ENCODE peak calls at places on chromosome 4, in six cellular contexts. O is A549; A is heart left ventricle; W is esophagus squamous epithelium; D is CD8-positive, alpha-beta T cell; Q is lower lobe of right lung. Z is an unnamed sample. For H3K9me3, the result is how much of the 10 kb centered on the place peaks cover.

GRCh38 chr4:150012851-150013360 is 65.3 kb upstream of the DCLK2 start:
- DNase-seq in W (no peak), A (no peak), D (no peak), O (no peak), Q (no peak), Z (no peak)

GRCh38 chr4:140056015-140056414 is 98.0 kb downstream of the MAML3 start:
- DNase-seq in D (no peak), Q (no peak), W (no peak), O (no peak), A (no peak), Z (no peak)

GRCh38 chr4:174283507-174284180 is at the start of the genes CEP44 and FBXO8:
- DNase-seq in Q (peak), O (peak), D (peak), W (peak), A (peak), Z (peak)

GRCh38 chr4:26510334-26510705 is 20.0 kb upstream of the CCKAR start:
- DNase-seq in O (no peak), D (no peak), Q (no peak), A (no peak), W (no peak), Z (no peak)

GRCh38 chr4:3374667-3375066 is 67.1 kb upstream of the HGFAC start:
- DNase-seq in W (no peak), D (no peak), O (no peak), A (no peak), Q (peak), Z (no peak)

GRCh38 chr4:107737470-107737869 is 17.4 kb upstream of the PAPSS1 start:
- DNase-seq in O (no peak), D (no peak), A (no peak), W (no peak), Q (no peak), Z (no peak)

GRCh38 chr4:90816754-90817153 is 689.6 kb downstream of the CCSER1 start:
- DNase-seq in W (no peak), Q (no peak), D (no peak), A (no peak), O (no peak), Z (no peak)

GRCh38 chr4:151540728-151541437 is 131.9 kb downstream of the FHIP1A start:
- DNase-seq in D (no peak), A (no peak), Q (no peak), W (no peak), O (peak), Z (no peak)

GRCh38 chr4:24428850-24429249 is 155.5 kb downstream of the DHX15 start:
- DNase-seq in D (no peak), W (no peak), Q (no peak), O (no peak), A (no peak), Z (no peak)

GRCh38 chr4:6180841-6181631 is 19.3 kb downstream of the JAKMIP1 start:
- DNase-seq in O (no peak), W (no peak), Q (no peak), A (no peak), D (no peak), Z (no peak)

GRCh38 chr4:147640331-147640730 is 23.1 kb downstream of the TMEM184C start:
- DNase-seq in Q (no peak), D (no peak), W (no peak), O (no peak), A (no peak), Z (no peak)

GRCh38 chr4:167114416-167114971 is 119.8 kb downstream of the SPOCK3 start:
- DNase-seq in Q (no peak), W (no peak), D (no peak), A (no peak), O (no peak), Z (no peak)

GRCh38 chr4:120071192-120071795 is 4.6 kb upstream of the MAD2L1 start:
- DNase-seq in Q (no peak), W (no peak), A (no peak), D (peak), O (peak), Z (no peak)

GRCh38 chr4:150231108-150231770 is 153.0 kb downstream of the DCLK2 start:
- DNase-seq in W (no peak), D (no peak), O (peak), A (no peak), Q (no peak), Z (no peak)

GRCh38 chr4:140144937-140145336 is 9.0 kb downstream of the MAML3 start:
- DNase-seq in D (no peak), A (no peak), W (no peak), Q (no peak), O (no peak), Z (no peak)

GRCh38 chr4:142009751-142010150 is 373.4 kb downstream of the IL15 start:
- DNase-seq in D (no peak), W (no peak), A (no peak), O (no peak), Q (no peak), Z (no peak)

GRCh38 chr4:166435449-166435848 is 562.4 kb downstream of the TLL1 start:
- DNase-seq in D (no peak), Q (no peak), A (no peak), O (peak), W (no peak), Z (no peak)

GRCh38 chr4:109994415-109994827 is 81.7 kb downstream of the EGF start:
- DNase-seq in D (no peak), Q (no peak), W (no peak), A (no peak), O (no peak), Z (no peak)

GRCh38 chr4:164731827-164732474 is 22.0 kb upstream of the SMIM31 start:
- DNase-seq in O (peak), D (peak), Q (no peak), A (peak), W (no peak), Z (no peak)

GRCh38 chr4:13982008-13982407 is 354.5 kb upstream of the BOD1L1 start:
- DNase-seq in A (no peak), W (no peak), Q (no peak), D (no peak), O (no peak), Z (no peak)

GRCh38 chr4:80268081-80268823 is 1.8 kb downstream of the FGF5 start:
- DNase-seq in A (no peak), W (no peak), O (no peak), Q (no peak), D (no peak), Z (no peak)

GRCh38 chr4:142222127-142222526 is 585.7 kb downstream of the IL15 start:
- DNase-seq in W (no peak), O (peak), D (no peak), A (no peak), Q (no peak), Z (no peak)

GRCh38 chr4:123300222-123300621 is 96.4 kb upstream of the SPRY1 start:
- DNase-seq in D (no peak), O (no peak), Q (no peak), W (no peak), A (no peak), Z (no peak)

GRCh38 chr4:150181536-150181935 is 103.3 kb downstream of the DCLK2 start:
- DNase-seq in O (no peak), W (no peak), Q (no peak), D (no peak), A (no peak), Z (no peak)

GRCh38 chr4:37002625-37003024 is 241.9 kb upstream of the NWD2 start:
- DNase-seq in Q (no peak), O (no peak), W (no peak), A (no peak), D (no peak), Z (no peak)

GRCh38 chr4:79673321-79673720 is 265.3 kb upstream of the GK2 start:
- DNase-seq in A (no peak), Q (no peak), O (no peak), W (no peak), D (no peak), Z (no peak)

GRCh38 chr4:1193206-1194027 is 21.0 kb upstream of the SPON2 start:
- DNase-seq in W (no peak), D (no peak), O (no peak), A (peak), Q (no peak), Z (no peak)

GRCh38 chr4:153438916-153439756 is 27.0 kb upstream of the TMEM131L start:
- DNase-seq in Q (no peak), O (no peak), W (no peak), D (no peak), A (no peak), Z (no peak)

GRCh38 chr4:55247521-55247920 is 98.5 kb upstream of the SRD5A3 start:
- DNase-seq in D (no peak), A (no peak), O (no peak), Q (no peak), W (no peak), Z (no peak)

GRCh38 chr4:108877821-108878220 is 115.0 kb upstream of the ETNPPL start:
- DNase-seq in W (no peak), A (no peak), D (no peak), Q (no peak), O (no peak), Z (no peak)

GRCh38 chr4:82803746-82804145 is 5.2 kb upstream of the SCD5 start:
- DNase-seq in A (no peak), O (no peak), W (no peak), Q (no peak), D (no peak), Z (no peak)

GRCh38 chr4:82802906-82803305 is 4.3 kb upstream of the SCD5 start:
- DNase-seq in D (no peak), O (no peak), Q (no peak), W (no peak), A (no peak), Z (no peak)

GRCh38 chr4:82799006-82799881 is 648 bp upstream of the SCD5 start:
- DNase-seq in A (no peak), W (no peak), Q (no peak), O (no peak), D (no peak), Z (no peak)

GRCh38 chr4:82798168-82799005 is at the start of gene SCD5:
- DNase-seq in Q (peak), A (peak), O (peak), W (no peak), D (peak), Z (peak)

GRCh38 chr4:82801910-82802521 is 3.4 kb upstream of the SCD5 start:
- DNase-seq in Q (no peak), W (no peak), O (peak), A (no peak), D (no peak), Z (no peak)
- TF ChIP-seq CTCF in Q (peak), W (no peak), O (peak), A (no peak), D (no peak), Z (no peak)

GRCh38 chr4:139020384-139020783 is 4.8 kb downstream of the NOCT start:
- DNase-seq in O (no peak), D (no peak), A (no peak), Q (no peak), W (no peak), Z (no peak)
- H3K4me3 ChIP-seq in O (no peak), D (no peak), A (no peak), Q (no peak), W (no peak), Z (no peak)

GRCh38 chr4:11698846-11699590 is 270.3 kb upstream of the HS3ST1 start:
- DNase-seq in Q (no peak), W (no peak), A (no peak), D (no peak), O (peak), Z (no peak)
- H3K9me3 ChIP-seq in Q (under half), W (under half), A (under half), D (under half), O (under half), Z (under half)

GRCh38 chr4:76801621-76802545 is 96.1 kb downstream of the SOWAHB start:
- DNase-seq in D (no peak), O (no peak), W (no peak), A (peak), Q (no peak), Z (no peak)
- TF ChIP-seq CTCF in D (no peak), O (no peak), W (no peak), A (no peak), Q (no peak), Z (no peak)

GRCh38 chr4:154744341-154744948 is 645 bp downstream of the LRAT start:
- DNase-seq in D (no peak), Q (no peak), W (no peak), A (no peak), O (no peak), Z (no peak)
- H3K4me3 ChIP-seq in D (peak), Q (peak), W (peak), A (no peak), O (peak), Z (no peak)

DNA sequence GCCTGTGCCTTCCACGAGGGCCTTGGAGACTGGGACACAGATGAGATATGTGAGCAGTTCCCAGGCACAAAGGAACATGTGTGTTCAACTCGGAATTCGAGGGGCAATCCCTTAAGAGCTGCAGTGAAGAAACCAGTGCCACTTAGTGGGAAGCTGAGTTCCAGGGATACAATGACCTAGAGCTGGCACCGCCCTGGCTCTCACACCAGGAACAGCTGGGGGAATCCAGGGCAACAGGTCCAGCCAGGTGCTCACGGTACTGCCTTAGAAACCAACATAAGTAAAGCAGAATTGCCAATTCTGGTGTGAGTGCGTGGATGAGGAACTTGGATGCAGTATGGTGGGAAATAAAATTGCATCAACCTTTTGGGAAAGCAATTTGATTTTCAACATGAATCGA is 122.9 kb downstream of the AFAP1 start:
- DNase-seq in A (no peak), W (no peak), D (no peak), O (no peak), Q (no peak), Z (no peak)
- H3K9me3 ChIP-seq in A (under half), W (under half), D (under half), O (under half), Q (under half), Z (under half)

Z was measured in mucosa of descending colon.